ENCODE peak calls at places on chromosomes 4 and X, in six cellular contexts. S is WTC11, J is GM23338, K is H1, N is GM12878, R is HepG2. X is an unnamed sample.

GRCh38 chr4:173821031-173821430 is 291.0 kb upstream of the HAND2 start:
- DNase-seq in J (no peak), R (no peak), N (no peak), S (no peak), K (no peak), X (no peak)

GRCh38 chr4:105240037-105240436 is 93.4 kb downstream of the TET2 start:
- DNase-seq in R (no peak), S (no peak), J (no peak), K (no peak), N (no peak), X (no peak)

GRCh38 chrX:47361538-47362511 is 8.6 kb upstream of the ZNF157 start:
- DNase-seq in N (peak; percentile 96), R (peak; percentile 67), S (peak; percentile 78), K (peak; percentile 81), J (peak; percentile 95), X (peak; percentile 16)

GRCh38 chr4:3040447-3041191 is 33.7 kb downstream of the HTT-AS start:
- DNase-seq in J (no peak), S (no peak), K (no peak), R (no peak), N (no peak), X (no peak)

GRCh38 chr4:30720656-30721352 is 635 bp downstream of the PCDH7 start:
- DNase-seq in J (peak; percentile 64), S (peak; percentile 50), K (no peak), N (no peak), R (no peak), X (no peak)

GRCh38 chr4:143397887-143398286 is 61.2 kb downstream of the GAB1 start:
- DNase-seq in J (no peak), N (no peak), R (no peak), S (no peak), K (no peak), X (no peak)

GRCh38 chr4:185761352-185762235 is 50.4 kb downstream of the SORBS2 start:
- DNase-seq in J (no peak), N (no peak), S (no peak), R (no peak), K (no peak), X (no peak)

GRCh38 chr4:2834001-2834921 is 9.4 kb upstream of the ADD1 start:
- DNase-seq in S (no peak), N (no peak), R (no peak), J (no peak), K (no peak), X (no peak)

GRCh38 chr4:150005537-150005936 is 72.7 kb upstream of the DCLK2 start:
- DNase-seq in J (no peak), K (no peak), S (no peak), N (no peak), R (no peak), X (no peak)

GRCh38 chr4:5712517-5712916 is 1.5 kb downstream of the EVC start:
- DNase-seq in J (no peak), S (no peak), K (no peak), N (peak; percentile 74), R (no peak), X (no peak)

GRCh38 chr4:77453911-77454310 is 151.7 kb upstream of the CXCL13 start:
- DNase-seq in K (no peak), N (no peak), J (no peak), S (no peak), R (no peak), X (no peak)

GRCh38 chr4:39626261-39626660 is 12.4 kb downstream of the SMIM14 start:
- DNase-seq in J (no peak), R (no peak), S (no peak), K (no peak), N (peak; percentile 80), X (no peak)
- TF ChIP-seq CREB1 in J (no peak), R (no peak), S (no peak), K (no peak), N (no peak), X (no peak)

DNA sequence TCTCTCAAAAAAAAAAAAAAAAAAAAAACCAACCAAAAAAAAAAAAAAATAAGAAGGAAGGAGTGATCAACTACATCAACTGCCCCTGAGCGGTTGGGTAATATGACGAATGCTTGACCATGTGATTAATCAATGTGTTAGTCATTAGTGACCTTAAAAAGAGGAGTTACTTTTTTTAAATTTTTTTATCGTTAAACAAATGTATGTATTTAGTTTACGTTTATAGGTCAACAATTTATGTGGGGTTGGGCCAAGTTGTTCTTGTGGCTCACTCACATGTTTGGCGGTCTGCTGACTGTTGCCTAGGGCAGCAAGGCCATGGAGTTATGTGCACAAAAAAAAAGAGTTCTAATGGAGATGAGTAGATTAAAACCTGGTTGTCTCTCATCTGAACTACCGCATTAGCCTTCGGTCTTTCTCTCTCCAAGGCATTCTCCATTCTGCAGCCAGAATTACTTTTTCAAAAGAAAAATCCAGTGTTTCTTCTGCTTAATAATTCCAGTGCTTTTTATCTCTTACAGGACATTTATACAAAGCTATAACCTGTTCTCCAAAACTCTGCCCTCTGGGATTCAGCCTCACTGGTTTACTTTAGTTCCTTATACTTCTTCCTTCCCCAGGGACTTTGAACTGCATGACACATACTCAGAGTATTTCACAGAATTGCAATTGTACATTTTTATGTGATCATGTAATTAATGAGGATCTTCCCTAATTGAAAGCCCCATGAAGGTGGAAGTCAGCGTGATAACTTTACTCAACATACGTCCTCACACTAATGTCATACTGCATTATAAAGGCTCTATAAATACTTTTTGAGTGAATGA is 505.5 kb downstream of the ANKRD50 start:
- DNase-seq in K (no peak), N (no peak), S (no peak), J (no peak), R (no peak), X (no peak)
- TF ChIP-seq CREB1 in K (no peak), N (no peak), S (no peak), J (no peak), R (no peak), X (no peak)

GRCh38 chr4:154622598-154622997 is 10.1 kb upstream of the FGG start:
- DNase-seq in J (peak; percentile 82), R (peak; percentile 66), K (no peak), S (no peak), N (no peak), X (peak; percentile 58)
- TF ChIP-seq CREB1 in J (no peak), R (no peak), K (no peak), S (no peak), N (no peak), X (no peak)

GRCh38 chrX:111411591-111412371 is at the start of gene DCX:
- DNase-seq in R (no peak), S (no peak), K (no peak), N (no peak), J (peak; percentile 50), X (no peak)
- TF ChIP-seq CREB1 in R (no peak), S (no peak), K (no peak), N (no peak), J (no peak), X (no peak)